ENCODE peak calls at places on chromosomes 7 and 10, in seven cellular contexts. One of them, this sample, is unnamed.

GRCh38 chr7:22140597-22140996 is 194.9 kb upstream of the CDCA7L start:
- DNase-seq in esophagus squamous epithelium: no peak
- DNase-seq in spleen: no peak
- DNase-seq in IMR-90: no peak
- DNase-seq in right lobe of liver: no peak
- DNase-seq in kidney: no peak
- DNase-seq in pancreas: no peak
- DNase-seq in this sample: no peak

GRCh38 chr7:81583882-81584533 is 185.8 kb downstream of the HGF start:
- DNase-seq in esophagus squamous epithelium: no peak
- DNase-seq in spleen: no peak
- DNase-seq in IMR-90: no peak
- DNase-seq in right lobe of liver: no peak
- DNase-seq in kidney: no peak
- DNase-seq in pancreas: no peak
- DNase-seq in this sample: no peak

GRCh38 chr10:124213881-124214523 is 120.6 kb upstream of the CHST15 start:
- DNase-seq in esophagus squamous epithelium: no peak
- DNase-seq in spleen: no peak
- DNase-seq in IMR-90: no peak
- DNase-seq in right lobe of liver: no peak
- DNase-seq in kidney: no peak
- DNase-seq in pancreas: no peak
- DNase-seq in this sample: no peak

GRCh38 chr10:14837756-14838581 is at the start of the genes CDNF, HSPA14 and MSANTD7:
- DNase-seq in esophagus squamous epithelium: peak
- DNase-seq in spleen: peak
- DNase-seq in IMR-90: peak
- DNase-seq in right lobe of liver: peak
- DNase-seq in kidney: peak
- DNase-seq in pancreas: peak
- DNase-seq in this sample: peak

GRCh38 chr7:27850531-27850930 is 110.6 kb downstream of the TAX1BP1 start:
- DNase-seq in esophagus squamous epithelium: no peak
- DNase-seq in spleen: no peak
- DNase-seq in IMR-90: no peak
- DNase-seq in right lobe of liver: no peak
- DNase-seq in kidney: no peak
- DNase-seq in pancreas: no peak
- DNase-seq in this sample: no peak

GRCh38 chr10:69731184-69731583 is 70.5 kb upstream of the COL13A1 start:
- DNase-seq in esophagus squamous epithelium: no peak
- DNase-seq in spleen: no peak
- DNase-seq in IMR-90: peak
- DNase-seq in right lobe of liver: no peak
- DNase-seq in kidney: no peak
- DNase-seq in pancreas: no peak
- DNase-seq in this sample: peak

GRCh38 chr7:124101173-124101768 is 68.4 kb upstream of the TMEM229A start:
- DNase-seq in esophagus squamous epithelium: no peak
- DNase-seq in spleen: no peak
- DNase-seq in IMR-90: peak
- DNase-seq in right lobe of liver: no peak
- DNase-seq in kidney: no peak
- DNase-seq in pancreas: no peak
- DNase-seq in this sample: peak

GRCh38 chr10:75111906-75112703 is 649 bp downstream of the SAMD8 start:
- DNase-seq in esophagus squamous epithelium: no peak
- DNase-seq in spleen: peak
- DNase-seq in IMR-90: peak
- DNase-seq in right lobe of liver: peak
- DNase-seq in kidney: peak
- DNase-seq in pancreas: no peak
- DNase-seq in this sample: peak

GRCh38 chr10:75788394-75789205 is 357.2 kb downstream of the LRMDA start:
- DNase-seq in esophagus squamous epithelium: no peak
- DNase-seq in spleen: no peak
- DNase-seq in IMR-90: no peak
- DNase-seq in right lobe of liver: peak
- DNase-seq in kidney: no peak
- DNase-seq in pancreas: no peak
- DNase-seq in this sample: no peak

GRCh38 chr10:5549462-5550249 is 24.9 kb downstream of the CALML3 start:
- DNase-seq in esophagus squamous epithelium: no peak
- DNase-seq in spleen: no peak
- DNase-seq in IMR-90: no peak
- DNase-seq in right lobe of liver: no peak
- DNase-seq in kidney: no peak
- DNase-seq in pancreas: peak
- DNase-seq in this sample: peak

GRCh38 chr10:91090761-91091529 is 129.5 kb upstream of the PCGF5 start:
- DNase-seq in esophagus squamous epithelium: no peak
- DNase-seq in spleen: no peak
- DNase-seq in IMR-90: no peak
- DNase-seq in right lobe of liver: no peak
- DNase-seq in kidney: no peak
- DNase-seq in pancreas: no peak
- DNase-seq in this sample: no peak

GRCh38 chr7:106765727-106766355 is 99.2 kb upstream of the PIK3CG start:
- DNase-seq in esophagus squamous epithelium: no peak
- DNase-seq in spleen: no peak
- DNase-seq in IMR-90: peak
- DNase-seq in right lobe of liver: no peak
- DNase-seq in kidney: no peak
- DNase-seq in pancreas: no peak
- DNase-seq in this sample: no peak

GRCh38 chr7:49839863-49840262 is 66.4 kb downstream of the VWC2 start:
- DNase-seq in esophagus squamous epithelium: no peak
- DNase-seq in spleen: no peak
- DNase-seq in IMR-90: no peak
- DNase-seq in right lobe of liver: no peak
- DNase-seq in kidney: no peak
- DNase-seq in pancreas: no peak
- DNase-seq in this sample: no peak

GRCh38 chr7:29336851-29337627 is 142.5 kb downstream of the CHN2 start:
- DNase-seq in esophagus squamous epithelium: no peak
- DNase-seq in spleen: no peak
- DNase-seq in IMR-90: no peak
- DNase-seq in right lobe of liver: no peak
- DNase-seq in kidney: no peak
- DNase-seq in pancreas: no peak
- DNase-seq in this sample: no peak

GRCh38 chr7:151615058-151615457 is 95.4 kb upstream of the RHEB start:
- DNase-seq in esophagus squamous epithelium: no peak
- DNase-seq in spleen: no peak
- DNase-seq in IMR-90: no peak
- DNase-seq in right lobe of liver: no peak
- DNase-seq in kidney: no peak
- DNase-seq in pancreas: no peak
- DNase-seq in this sample: no peak

GRCh38 chr10:86970152-86970886 is 2.0 kb downstream of the ADIRF start:
- DNase-seq in esophagus squamous epithelium: no peak
- DNase-seq in spleen: peak
- DNase-seq in IMR-90: peak
- DNase-seq in right lobe of liver: peak
- DNase-seq in kidney: peak
- DNase-seq in pancreas: peak
- DNase-seq in this sample: peak

GRCh38 chr7:102834466-102834865 is 78.3 kb upstream of the LRRC17 start:
- DNase-seq in esophagus squamous epithelium: no peak
- DNase-seq in spleen: no peak
- DNase-seq in IMR-90: no peak
- DNase-seq in right lobe of liver: no peak
- DNase-seq in kidney: no peak
- DNase-seq in pancreas: no peak
- DNase-seq in this sample: no peak

GRCh38 chr7:70668606-70669358 is 463.2 kb upstream of the GALNT17 start:
- DNase-seq in esophagus squamous epithelium: no peak
- DNase-seq in spleen: no peak
- DNase-seq in IMR-90: no peak
- DNase-seq in right lobe of liver: peak
- DNase-seq in kidney: no peak
- DNase-seq in pancreas: no peak
- DNase-seq in this sample: no peak

GRCh38 chr7:140564643-140565042 is 76.0 kb downstream of the DENND2A start:
- DNase-seq in esophagus squamous epithelium: no peak
- DNase-seq in spleen: no peak
- DNase-seq in IMR-90: no peak
- DNase-seq in right lobe of liver: no peak
- DNase-seq in kidney: peak
- DNase-seq in pancreas: no peak
- DNase-seq in this sample: no peak

GRCh38 chr7:120695848-120696247 is 162.1 kb downstream of the TSPAN12 start:
- DNase-seq in esophagus squamous epithelium: no peak
- DNase-seq in spleen: no peak
- DNase-seq in IMR-90: no peak
- DNase-seq in right lobe of liver: no peak
- DNase-seq in kidney: no peak
- DNase-seq in pancreas: no peak
- DNase-seq in this sample: no peak

DNA sequence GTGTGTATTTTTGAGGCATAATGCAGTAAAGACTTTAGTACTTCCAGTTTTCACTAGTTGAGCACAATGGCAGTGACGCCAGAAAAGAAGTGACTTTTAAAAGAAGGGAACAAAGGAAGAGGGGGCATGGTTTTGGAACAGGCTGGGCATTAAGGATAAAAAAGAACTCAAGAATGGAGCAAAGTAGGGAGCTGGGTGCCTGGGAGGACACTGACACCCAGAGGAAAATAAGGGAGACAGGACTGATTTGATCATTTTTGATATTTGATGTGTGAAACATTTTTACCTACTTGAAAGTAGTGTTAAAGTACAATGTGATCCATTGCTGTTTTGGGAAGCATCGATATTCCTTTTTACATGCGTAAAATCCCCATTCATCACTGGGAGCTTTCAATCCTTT is 85.4 kb downstream of the ADAM12 start:
- DNase-seq in esophagus squamous epithelium: no peak
- DNase-seq in spleen: no peak
- DNase-seq in IMR-90: peak
- DNase-seq in right lobe of liver: no peak
- DNase-seq in kidney: no peak
- DNase-seq in pancreas: no peak
- DNase-seq in this sample: no peak
- TF ChIP-seq CTCF in esophagus squamous epithelium: no peak
- TF ChIP-seq CTCF in spleen: no peak
- TF ChIP-seq CTCF in IMR-90: peak
- TF ChIP-seq CTCF in right lobe of liver: no peak
- TF ChIP-seq CTCF in kidney: no peak
- TF ChIP-seq CTCF in pancreas: no peak
- TF ChIP-seq CTCF in this sample: no peak

DNA sequence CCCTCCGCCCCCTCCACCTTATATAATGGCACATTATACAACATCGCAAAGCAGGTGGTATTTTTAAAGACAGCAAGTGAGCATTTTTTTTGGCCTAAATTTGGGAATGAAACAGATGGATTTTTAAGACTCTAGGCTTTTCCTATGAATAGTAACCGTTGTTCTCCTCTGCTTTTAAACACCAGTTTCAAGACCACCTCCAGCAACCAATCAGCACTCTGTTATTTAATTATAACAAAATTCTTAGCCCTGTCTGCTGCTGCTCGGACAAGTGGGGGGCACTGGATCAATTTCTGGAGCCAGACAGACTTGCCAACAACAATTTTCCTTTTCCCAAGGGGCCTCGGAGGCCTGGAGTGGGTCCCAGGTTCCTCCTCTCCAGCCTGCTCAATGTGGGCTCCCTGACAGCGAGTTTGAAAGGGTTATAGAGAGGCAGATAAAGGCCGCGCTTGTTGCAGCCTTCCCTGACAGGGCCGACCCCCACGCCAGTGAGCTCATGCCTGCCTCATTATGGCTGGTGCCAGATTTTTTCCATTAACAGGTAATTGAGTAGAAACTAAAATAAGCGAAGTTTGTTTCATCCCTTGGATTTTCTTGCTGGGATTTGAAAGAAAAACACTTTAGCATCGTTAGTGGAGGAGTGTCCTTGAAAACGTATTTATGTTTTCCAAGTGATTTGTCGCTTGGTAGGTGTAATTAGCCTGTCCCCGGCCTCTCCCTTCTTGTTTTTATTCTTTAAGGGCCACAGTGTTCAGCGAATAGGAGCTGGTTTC is 227.3 kb downstream of the TCF7L2 start:
- DNase-seq in esophagus squamous epithelium: no peak
- DNase-seq in spleen: no peak
- DNase-seq in IMR-90: no peak
- DNase-seq in right lobe of liver: no peak
- DNase-seq in kidney: no peak
- DNase-seq in pancreas: no peak
- DNase-seq in this sample: no peak
- H3K4me3 ChIP-seq in esophagus squamous epithelium: no peak
- H3K4me3 ChIP-seq in spleen: no peak
- H3K4me3 ChIP-seq in IMR-90: no peak
- H3K4me3 ChIP-seq in right lobe of liver: no peak
- H3K4me3 ChIP-seq in kidney: no peak
- H3K4me3 ChIP-seq in pancreas: no peak
- H3K4me3 ChIP-seq in this sample: no peak

GRCh38 chr7:93890464-93891068 is at the start of gene TFPI2:
- DNase-seq in esophagus squamous epithelium: no peak
- DNase-seq in spleen: peak
- DNase-seq in IMR-90: peak
- DNase-seq in right lobe of liver: no peak
- DNase-seq in kidney: peak
- DNase-seq in pancreas: peak
- DNase-seq in this sample: no peak
- TF ChIP-seq CTCF in esophagus squamous epithelium: no peak
- TF ChIP-seq CTCF in spleen: no peak
- TF ChIP-seq CTCF in IMR-90: peak
- TF ChIP-seq CTCF in right lobe of liver: no peak
- TF ChIP-seq CTCF in kidney: no peak
- TF ChIP-seq CTCF in pancreas: no peak
- TF ChIP-seq CTCF in this sample: no peak

GRCh38 chr10:110020265-110020664 is 12.5 kb downstream of the ADD3 start:
- DNase-seq in esophagus squamous epithelium: no peak
- DNase-seq in spleen: no peak
- DNase-seq in IMR-90: no peak
- DNase-seq in right lobe of liver: no peak
- DNase-seq in kidney: no peak
- DNase-seq in pancreas: no peak
- DNase-seq in this sample: no peak
- H3K4me3 ChIP-seq in esophagus squamous epithelium: no peak
- H3K4me3 ChIP-seq in spleen: no peak
- H3K4me3 ChIP-seq in IMR-90: no peak
- H3K4me3 ChIP-seq in right lobe of liver: no peak
- H3K4me3 ChIP-seq in kidney: no peak
- H3K4me3 ChIP-seq in pancreas: no peak
- H3K4me3 ChIP-seq in this sample: no peak

This sample was measured in mucosa of descending colon.